ENCODE peak calls at places on chromosome 2, in four cellular contexts. I is thyroid gland; A is naive thymus-derived CD4-positive, alpha-beta T cell; C is SK-N-SH. E is an unnamed sample. For H3K36me3 and H3K27me3, the result is how much of the 10 kb centered on the place peaks cover.

GRCh38 chr2:127100261-127101047 is 6.5 kb downstream of the BIN1 start:
- DNase-seq in C (no peak), A (no peak), I (no peak), E (peak)

GRCh38 chr2:210626849-210627248 is 70.5 kb downstream of the CPS1 start:
- DNase-seq in C (no peak), I (no peak), A (no peak), E (no peak)

GRCh38 chr2:122001441-122001874 is 246.0 kb downstream of the TSN start:
- DNase-seq in C (no peak), I (no peak), A (no peak), E (no peak)

GRCh38 chr2:134233733-134234135 is 20.1 kb upstream of the MGAT5 start:
- DNase-seq in A (no peak), I (no peak), C (peak), E (no peak)

GRCh38 chr2:30232801-30233130 is 1.4 kb downstream of the LBH start:
- DNase-seq in A (peak), C (no peak), I (peak), E (no peak)

GRCh38 chr2:238121511-238122286 is 16.8 kb upstream of the KLHL30 start:
- DNase-seq in A (no peak), I (no peak), C (no peak), E (no peak)

GRCh38 chr2:12797815-12798214 is 81.1 kb downstream of the TRIB2 start:
- DNase-seq in I (no peak), A (no peak), C (no peak), E (no peak)

GRCh38 chr2:128807317-128807716 is 488.6 kb upstream of the HS6ST1 start:
- DNase-seq in I (no peak), A (no peak), C (no peak), E (no peak)

GRCh38 chr2:85397925-85398331 is 12.2 kb downstream of the CAPG start:
- DNase-seq in C (no peak), A (no peak), I (no peak), E (no peak)

GRCh38 chr2:2773692-2774091 is 442.6 kb upstream of the MYT1L start:
- DNase-seq in I (no peak), C (no peak), A (no peak), E (no peak)

GRCh38 chr2:232843860-232844259 is 26.2 kb upstream of the SNORC start:
- DNase-seq in I (no peak), C (no peak), A (no peak), E (no peak)
- H3K36me3 ChIP-seq in I (half or more), C (half or more), A (under half), E (under half)

GRCh38 chr2:218875692-218876246 is 4.9 kb upstream of the WNT10A start:
- DNase-seq in C (no peak), A (no peak), I (no peak), E (no peak)
- H3K27me3 ChIP-seq in C (under half), A (under half), I (under half), E (half or more)

GRCh38 chr2:120734930-120735611 is 597 bp upstream of the GLI2 start:
- DNase-seq in C (peak), I (no peak), A (peak), E (peak)

GRCh38 chr2:120736955-120737801 is 1.5 kb downstream of the GLI2 start:
- DNase-seq in A (peak), C (peak), I (peak), E (peak)

GRCh38 chr2:120735750-120736170 is at the start of gene GLI2:
- DNase-seq in A (peak), I (peak), C (peak), E (peak)

GRCh38 chr2:120737802-120738516 is 2.3 kb downstream of the GLI2 start:
- DNase-seq in C (no peak), A (peak), I (peak), E (peak)

GRCh38 chr2:120736202-120736954 is 710 bp downstream of the GLI2 start:
- DNase-seq in C (peak), I (no peak), A (peak), E (peak)
- H3K36me3 ChIP-seq in C (under half), I (under half), A (under half), E (under half)

DNA sequence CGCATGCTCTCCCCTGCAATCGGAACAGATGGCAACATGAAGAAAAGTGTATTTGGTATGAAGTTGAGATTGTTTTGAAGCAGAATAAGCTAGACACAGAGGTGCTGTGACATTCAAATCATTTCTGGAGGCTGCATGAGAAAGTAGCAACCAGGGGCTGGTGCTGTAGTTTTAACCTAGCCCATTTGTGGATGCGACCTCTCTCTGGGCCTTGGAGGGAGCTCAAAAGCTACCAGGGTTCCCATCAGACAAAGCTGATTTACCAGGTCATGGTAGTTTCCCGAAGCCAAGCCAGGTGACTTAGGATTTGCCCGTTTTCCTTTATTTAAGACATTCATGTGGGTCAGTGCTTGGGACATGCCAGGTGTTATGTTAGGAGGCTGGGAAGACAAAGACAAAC is 77.5 kb downstream of the CIB4 start:
- DNase-seq in C (no peak), A (no peak), I (no peak), E (no peak)
- H3K27me3 ChIP-seq in C (half or more), A (under half), I (under half), E (under half)

GRCh38 chr2:46955764-46956163 is 40.2 kb upstream of the MCFD2 start:
- DNase-seq in A (no peak), I (no peak), C (no peak), E (no peak)

GRCh38 chr2:46958431-46959017 is 42.9 kb upstream of the MCFD2 start:
- DNase-seq in I (no peak), A (no peak), C (no peak), E (no peak)

GRCh38 chr2:46960618-46961017 is 45.0 kb upstream of the MCFD2 start:
- DNase-seq in I (no peak), A (no peak), C (no peak), E (no peak)

GRCh38 chr2:46954951-46955571 is 39.5 kb upstream of the MCFD2 start:
- DNase-seq in C (no peak), I (peak), A (no peak), E (no peak)

DNA sequence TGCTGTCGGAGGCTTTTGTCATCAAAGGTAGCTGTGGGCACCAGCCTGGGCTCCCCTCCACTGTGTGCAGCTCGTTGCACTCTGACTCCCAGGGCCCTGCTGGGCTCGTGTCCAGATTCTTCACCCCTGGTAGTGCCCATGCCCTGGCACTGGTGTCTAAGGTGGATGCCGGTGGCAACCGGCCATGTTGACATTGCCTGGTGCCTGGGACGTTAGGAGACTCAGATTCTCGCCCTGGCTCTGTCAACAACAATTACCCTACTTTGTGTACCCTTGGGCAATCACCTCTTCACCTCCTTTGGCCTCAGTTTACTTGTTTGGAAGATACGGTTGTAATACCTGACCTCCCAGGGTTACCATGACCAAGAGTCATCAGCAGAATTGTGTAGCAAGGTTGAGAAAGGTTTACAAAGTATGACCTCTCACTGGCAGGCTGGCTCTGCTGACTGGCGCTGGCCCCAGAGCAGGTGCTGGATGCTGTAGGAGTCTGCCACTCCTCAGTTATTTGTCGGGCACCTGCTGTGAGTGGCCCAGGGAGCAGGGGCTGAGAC is 41.5 kb upstream of the MCFD2 start:
- DNase-seq in I (peak), C (no peak), A (no peak), E (no peak)
- H3K36me3 ChIP-seq in I (under half), C (under half), A (under half), E (under half)

DNA sequence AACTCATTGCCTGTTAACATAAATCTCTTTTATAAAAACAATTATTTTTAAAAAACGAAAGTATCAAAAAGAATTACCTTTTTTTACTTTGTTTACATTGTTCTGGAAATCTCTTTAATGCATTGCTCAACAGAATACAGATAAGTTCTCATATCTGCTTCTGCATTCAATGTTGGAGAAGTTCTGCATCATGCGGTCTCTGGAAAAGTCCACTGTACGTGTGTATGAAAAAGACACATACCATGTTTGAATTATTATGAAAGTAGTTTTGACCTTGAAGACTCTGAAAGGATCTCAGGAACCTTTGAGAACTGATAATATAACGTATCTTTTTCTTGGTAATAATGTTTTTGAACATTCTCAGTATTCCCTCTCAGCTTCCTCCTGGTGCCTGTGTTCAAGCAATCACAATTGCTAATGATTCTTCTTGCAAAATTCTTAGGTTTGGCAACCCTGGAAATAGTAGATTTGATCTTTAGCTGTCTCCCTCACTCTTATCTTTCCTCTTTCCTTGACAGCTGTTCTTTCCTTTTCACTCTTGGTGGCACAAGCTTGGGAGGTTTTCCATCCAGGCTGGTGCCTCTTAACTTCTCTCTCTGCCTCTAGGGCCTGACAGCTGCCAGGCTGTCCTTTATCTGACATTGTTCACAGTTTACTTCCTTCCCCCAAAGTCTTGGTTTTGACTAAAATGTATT is 12.4 kb upstream of the IL1R1 start:
- DNase-seq in I (no peak), C (no peak), A (no peak), E (no peak)
- H3K27me3 ChIP-seq in I (under half), C (under half), A (under half), E (under half)